ENCODE peak calls at places on chromosome 3, in ten cellular contexts. Y is heart right ventricle; W is neural crest cell; D is astrocyte of the spinal cord; C is globus pallidus; O is RKO; A is Kasumi-1; K is LoVo; X is naive thymus-derived CD8-positive, alpha-beta T cell; I is AG09309. Q is an unnamed sample.

GRCh38 chr3:58308728-58309127 is 2.4 kb downstream of the HTD2 start:
- DNase-seq in X (no peak), A (no peak), C (no peak), W (no peak), Y (peak; percentile 31), O (no peak), I (no peak), D (no peak), K (no peak), Q (no peak)

GRCh38 chr3:38372214-38372601 is 25.6 kb downstream of the XYLB start:
- DNase-seq in Y (no peak), K (no peak), W (no peak), C (no peak), I (no peak), A (no peak), D (no peak), O (no peak), X (no peak), Q (no peak)

GRCh38 chr3:188507244-188507720 is 353.3 kb downstream of the LPP start:
- DNase-seq in D (peak; percentile 96), K (no peak), X (no peak), O (no peak), C (peak; percentile 65), A (peak; percentile 89), Y (no peak), W (no peak), I (peak; percentile 91), Q (peak; percentile 25)

GRCh38 chr3:29649815-29650547 is 369.1 kb downstream of the RBMS3 start:
- DNase-seq in C (peak; percentile 46), W (no peak), I (no peak), A (no peak), Y (peak; percentile 27), D (peak; percentile 72), K (no peak), O (no peak), X (no peak), Q (no peak)

GRCh38 chr3:52015431-52016256 is 19.9 kb upstream of the RPL29 start:
- DNase-seq in Y (no peak), O (no peak), A (no peak), I (no peak), C (no peak), D (no peak), W (no peak), K (no peak), X (no peak), Q (no peak)

GRCh38 chr3:144085964-144086363 is 114.3 kb downstream of the DIPK2A start:
- DNase-seq in O (no peak), Y (no peak), X (no peak), K (peak; percentile 25), A (peak; percentile 73), W (no peak), I (no peak), D (peak; percentile 59), C (no peak), Q (peak; percentile 55)

GRCh38 chr3:124597273-124597672 is 133.0 kb upstream of the UMPS start:
- DNase-seq in W (no peak), Y (peak; percentile 62), I (no peak), X (no peak), O (no peak), D (no peak), C (no peak), A (no peak), K (no peak), Q (no peak)

GRCh38 chr3:16328124-16328523 is 63.1 kb downstream of the OXNAD1 start:
- DNase-seq in Y (no peak), X (no peak), K (no peak), A (no peak), I (no peak), D (no peak), W (no peak), C (no peak), O (no peak), Q (no peak)

GRCh38 chr3:169522595-169523529 is 140.7 kb downstream of the MECOM start:
- DNase-seq in W (no peak), X (no peak), O (no peak), C (no peak), A (no peak), Y (no peak), K (no peak), D (no peak), I (no peak), Q (no peak)

GRCh38 chr3:111173328-111173900 is 101.8 kb downstream of the NECTIN3 start:
- DNase-seq in D (peak; percentile 43), X (no peak), W (no peak), C (no peak), K (no peak), I (no peak), O (no peak), A (no peak), Y (no peak), Q (peak; percentile 19)

GRCh38 chr3:47452460-47453215 is 23.1 kb downstream of the SCAP start:
- DNase-seq in K (no peak), A (no peak), D (no peak), O (no peak), C (no peak), Y (no peak), X (no peak), W (no peak), I (no peak), Q (no peak)

GRCh38 chr3:185422677-185423076 is 59.7 kb downstream of the MAP3K13 start:
- DNase-seq in K (no peak), D (no peak), W (no peak), Y (no peak), X (no peak), O (no peak), A (no peak), C (no peak), I (no peak), Q (no peak)

GRCh38 chr3:165128544-165128943 is 50.2 kb upstream of the SI start:
- DNase-seq in Y (no peak), K (no peak), D (no peak), A (no peak), X (no peak), O (no peak), C (no peak), I (no peak), W (no peak), Q (no peak)

GRCh38 chr3:149291178-149291577 is 42.3 kb downstream of the TM4SF18 start:
- DNase-seq in K (no peak), D (no peak), X (no peak), O (no peak), W (no peak), C (no peak), Y (no peak), A (no peak), I (no peak), Q (no peak)